ENCODE peak calls at places on chromosomes 7 and 10, in four cellular contexts. Q, U, V and O are unnamed samples.

GRCh38 chr7:123594813-123595241 is 6.8 kb upstream of the ASB15 start:
- DNase-seq in V (no peak), Q (peak), U (peak), O (no peak)

GRCh38 chr7:139567647-139568345 is 44.3 kb downstream of the CLEC2L start:
- DNase-seq in U (no peak), V (no peak), Q (no peak), O (no peak)

GRCh38 chr10:95031659-95032058 is 37.6 kb downstream of the CYP2C8 start:
- DNase-seq in V (no peak), U (no peak), Q (no peak), O (no peak)

GRCh38 chr7:99997545-99998137 is 17.8 kb upstream of the ZKSCAN1 start:
- DNase-seq in V (peak), U (no peak), Q (no peak), O (peak)

GRCh38 chr7:40946549-40946948 is 756.3 kb downstream of the INHBA start:
- DNase-seq in V (no peak), Q (no peak), U (no peak), O (no peak)

GRCh38 chr10:96073722-96074121 is 30.3 kb downstream of the CCNJ start:
- DNase-seq in Q (peak), V (no peak), U (no peak), O (peak)

GRCh38 chr7:90645784-90646183 is 49.7 kb downstream of the CDK14 start:
- DNase-seq in V (no peak), Q (no peak), U (no peak), O (no peak)

GRCh38 chr7:106061301-106061979 is 50.7 kb downstream of the SYPL1 start:
- DNase-seq in Q (no peak), U (no peak), V (no peak), O (no peak)

GRCh38 chr10:132942740-132943554 is 577 bp upstream of the CFAP46 start:
- DNase-seq in Q (no peak), V (peak), U (no peak), O (no peak)

DNA sequence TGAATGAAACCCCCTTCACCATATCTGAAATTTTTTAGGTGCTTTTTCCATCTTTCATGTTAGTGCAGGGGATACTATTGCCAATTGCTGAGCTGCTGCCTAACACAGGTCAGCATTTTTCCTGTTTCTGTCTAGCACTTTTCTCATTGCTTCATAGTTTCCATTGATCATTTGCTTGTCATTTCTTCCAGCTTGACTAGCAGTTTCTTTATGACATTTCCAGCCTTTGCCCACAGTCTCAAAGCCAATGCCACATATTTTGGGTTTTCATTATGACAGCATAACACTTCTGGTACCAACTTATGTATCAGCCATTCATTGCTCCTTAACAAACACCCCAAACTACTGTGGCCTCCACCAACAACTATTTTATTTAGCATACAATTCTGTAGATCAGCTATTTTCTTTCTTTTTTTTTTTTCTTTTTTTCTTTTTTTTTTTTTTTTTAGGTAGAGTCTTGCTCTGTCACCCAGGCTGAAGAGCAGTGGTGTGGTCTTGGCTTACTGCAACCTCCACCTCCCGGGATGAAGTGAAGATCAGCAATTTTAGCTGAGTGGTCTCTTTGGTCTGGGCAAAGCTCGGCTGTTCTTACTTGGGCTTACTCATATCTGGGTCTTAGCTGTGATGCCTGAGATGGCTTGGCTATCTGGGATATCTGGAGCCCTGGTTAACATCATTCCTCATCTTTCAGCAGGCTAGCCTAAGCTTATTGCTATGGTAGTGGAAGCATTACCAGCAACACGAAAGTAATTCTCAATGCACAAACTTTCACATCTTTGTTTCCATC is 102.3 kb downstream of the EPC1 start:
- DNase-seq in U (no peak), V (no peak), Q (no peak), O (peak)
- H3K4me2 ChIP-seq in U (peak), V (no peak), Q (no peak), O (no peak)

GRCh38 chr7:127678330-127678729 is 26.3 kb downstream of the SND1 start:
- DNase-seq in U (no peak), Q (no peak), V (no peak), O (no peak)
- H3K4me2 ChIP-seq in U (no peak), Q (no peak), V (no peak), O (no peak)

DNA sequence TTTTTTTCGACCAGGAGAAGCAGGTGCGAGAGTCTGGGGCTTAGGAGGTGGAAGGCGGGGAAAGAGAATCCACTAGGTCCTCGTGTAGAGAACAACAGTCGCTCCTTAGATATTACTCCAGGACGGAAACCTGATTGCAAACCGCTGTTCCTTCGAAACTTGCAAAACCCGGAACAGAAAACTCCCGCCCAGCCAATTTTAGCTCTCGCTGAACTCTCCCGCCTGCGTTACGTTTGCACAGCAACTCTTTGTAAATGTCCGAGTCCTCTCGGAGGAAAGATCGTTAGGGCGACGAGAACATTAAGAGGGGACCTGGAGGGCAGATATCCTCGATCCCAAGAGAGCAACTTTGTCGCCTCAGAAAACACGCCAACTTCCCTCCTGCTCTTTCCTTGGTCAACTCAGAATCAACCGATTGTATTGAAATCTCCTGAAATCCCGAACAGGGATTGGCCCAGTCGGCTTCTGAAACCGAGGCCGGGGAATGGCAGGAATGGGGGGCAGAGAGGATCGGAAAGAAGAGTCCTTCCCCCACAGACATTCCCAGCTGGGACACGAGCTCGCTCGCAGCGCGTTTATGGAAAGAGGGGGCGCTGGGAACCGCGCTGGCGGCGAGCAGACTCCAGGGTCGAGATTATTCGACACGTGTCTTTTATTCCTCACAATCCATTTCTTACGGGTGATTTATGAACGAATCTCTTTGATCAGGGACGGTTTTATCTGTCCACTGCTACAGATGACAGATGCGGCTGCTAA is 9.9 kb downstream of the TWIST1 start:
- DNase-seq in Q (peak), V (peak), U (no peak), O (peak)
- H3K4me2 ChIP-seq in Q (peak), V (peak), U (no peak), O (peak)

DNA sequence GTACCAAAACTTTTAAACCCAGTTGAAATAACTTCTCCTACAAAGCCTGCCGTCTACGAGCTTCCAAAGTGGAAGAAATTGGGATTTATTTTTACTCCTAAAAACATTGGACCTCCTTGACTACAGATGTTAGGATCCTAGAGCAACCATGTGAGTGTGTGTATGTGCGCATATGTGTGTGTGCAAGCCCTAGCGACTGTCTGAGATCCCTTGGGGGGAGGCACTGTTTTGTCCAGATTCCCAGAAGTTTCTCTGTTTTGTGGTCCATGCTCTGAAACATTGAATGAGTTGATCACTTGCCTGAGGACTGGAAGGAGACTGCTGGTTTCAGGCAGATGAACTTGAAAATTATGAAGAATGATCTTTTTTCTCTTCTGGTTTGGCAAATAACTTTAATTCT is 312.3 kb upstream of the ZNF32 start:
- DNase-seq in Q (peak), V (no peak), U (no peak), O (no peak)
- H3K4me2 ChIP-seq in Q (no peak), V (no peak), U (no peak), O (no peak)

GRCh38 chr10:31694929-31695837 is 233.4 kb downstream of the ARHGAP12 start:
- DNase-seq in V (no peak), U (no peak), Q (no peak), O (no peak)
- H3K4me2 ChIP-seq in V (no peak), U (no peak), Q (no peak), O (no peak)

GRCh38 chr10:102602272-102603045 is 41.8 kb upstream of the TRIM8 start:
- DNase-seq in U (no peak), V (no peak), Q (peak), O (no peak)
- H3K4me2 ChIP-seq in U (no peak), V (no peak), Q (no peak), O (no peak)

GRCh38 chr7:42107484-42107883 is 129.5 kb downstream of the GLI3 start:
- DNase-seq in V (no peak), U (no peak), Q (no peak), O (peak)
- H3K4me2 ChIP-seq in V (no peak), U (no peak), Q (no peak), O (no peak)

GRCh38 chr10:80413152-80413996 is 5.0 kb downstream of the PRXL2A start:
- DNase-seq in U (peak), Q (peak), V (peak), O (no peak)
- H3K4me2 ChIP-seq in U (no peak), Q (no peak), V (peak), O (no peak)

DNA sequence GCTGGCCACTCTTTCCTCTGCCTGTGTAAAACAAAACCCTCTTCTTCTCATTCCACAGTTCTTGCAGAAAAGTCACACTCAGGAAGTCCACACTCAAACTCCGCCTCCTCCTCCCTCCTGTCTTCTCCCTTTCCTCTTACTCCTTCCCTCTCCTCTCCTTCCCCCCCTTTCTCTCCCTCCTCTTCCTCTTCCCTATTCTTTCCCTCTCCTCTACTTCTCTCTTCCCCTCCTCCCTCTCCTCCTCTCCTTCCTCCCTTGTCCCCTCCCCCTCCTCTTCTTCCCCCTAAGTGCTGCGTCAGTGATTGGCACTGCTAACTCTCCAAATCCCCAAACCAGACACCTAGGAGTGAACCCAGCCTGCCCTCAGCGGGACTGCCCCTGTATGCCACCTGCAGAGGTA is 67.0 kb downstream of the ZNF467 start:
- DNase-seq in U (no peak), Q (no peak), V (no peak), O (no peak)
- H3K4me2 ChIP-seq in U (no peak), Q (no peak), V (no peak), O (no peak)

GRCh38 chr10:1579141-1579491 is 158.2 kb downstream of the ADARB2 start:
- DNase-seq in Q (no peak), U (no peak), V (no peak), O (no peak)
- H3K4me2 ChIP-seq in Q (no peak), U (no peak), V (no peak), O (no peak)